ENCODE peak calls at places on chromosome 16, in five cellular contexts. C is B cell; N is effector memory CD8-positive, alpha-beta T cell; O is stimulated activated CD8-positive, alpha-beta memory T cell treated with anti-CD3 and anti-CD28 coated beads, Interleukin-4, amount 100 ng/mL, for 1 hour; K is non-pigmented ciliary epithelial cell. Z is an unnamed sample.

GRCh38 chr16:10077861-10078260 is 104.4 kb downstream of the GRIN2A start:
- DNase-seq in K (no peak), O (no peak), C (no peak), N (no peak), Z (no peak)

GRCh38 chr16:89945654-89946053 is 2.9 kb upstream of the DEF8 start:
- DNase-seq in K (no peak), O (no peak), C (no peak), N (no peak), Z (no peak)

GRCh38 chr16:81238296-81239011 is at the start of gene BCO1:
- DNase-seq in N (no peak), K (peak; percentile 63), C (no peak), O (no peak), Z (no peak)

GRCh38 chr16:55015181-55015913 is 84.7 kb downstream of the IRX5 start:
- DNase-seq in N (no peak), O (no peak), C (no peak), K (no peak), Z (no peak)

GRCh38 chr16:56301391-56301850 is 110.1 kb downstream of the GNAO1 start:
- DNase-seq in K (no peak), C (no peak), O (no peak), N (no peak), Z (no peak)

GRCh38 chr16:49859139-49859947 is 3.4 kb upstream of the ZNF423 start:
- DNase-seq in N (no peak), C (no peak), O (no peak), K (no peak), Z (no peak)

GRCh38 chr16:85475233-85475632 is 137.9 kb upstream of the GSE1 start:
- DNase-seq in N (no peak), C (no peak), K (no peak), O (no peak), Z (no peak)

GRCh38 chr16:4415538-4416199 is 727 bp downstream of the CORO7 start:
- DNase-seq in C (peak; percentile 81), N (peak; percentile 57), O (no peak), K (no peak), Z (peak; percentile 79)

GRCh38 chr16:67304006-67304405 is 22.5 kb downstream of the KCTD19 start:
- DNase-seq in C (no peak), O (no peak), N (no peak), K (no peak), Z (no peak)

GRCh38 chr16:85718682-85719081 is 29.9 kb upstream of the GINS2 start:
- DNase-seq in C (peak; percentile 51), N (no peak), K (no peak), O (no peak), Z (no peak)

GRCh38 chr16:68528686-68529379 is 10.3 kb upstream of the ZFP90 start:
- DNase-seq in C (peak; percentile 94), N (peak; percentile 90), O (peak; percentile 79), K (no peak), Z (peak; percentile 84)

GRCh38 chr16:81499576-81500380 is 55.2 kb downstream of the CMIP start:
- DNase-seq in O (no peak), K (no peak), C (no peak), N (no peak), Z (no peak)

GRCh38 chr16:19913306-19913717 is 28.7 kb upstream of the GPRC5B start:
- DNase-seq in K (no peak), O (no peak), N (no peak), C (no peak), Z (no peak)

GRCh38 chr16:75433732-75434413 is 570 bp upstream of the CFDP1 start:
- DNase-seq in K (peak; percentile 91), N (no peak), C (no peak), O (peak; percentile 46), Z (peak; percentile 85)

GRCh38 chr16:53261276-53261675 is 173.0 kb upstream of the RBL2 start:
- DNase-seq in N (no peak), C (no peak), O (no peak), K (no peak), Z (no peak)

GRCh38 chr16:85361441-85362118 is 249.3 kb upstream of the CIBAR2 start:
- DNase-seq in K (no peak), N (no peak), O (no peak), C (no peak), Z (no peak)

GRCh38 chr16:87086156-87086555 is 231.0 kb downstream of the C16orf95 start:
- DNase-seq in N (no peak), C (no peak), O (no peak), K (no peak), Z (no peak)

GRCh38 chr16:6684076-6684673 is 648.5 kb upstream of the RBFOX1 start:
- DNase-seq in C (no peak), N (no peak), K (no peak), O (no peak), Z (no peak)

GRCh38 chr16:9469512-9469911 is 378.1 kb downstream of the HAPSTR1 start:
- DNase-seq in K (no peak), O (no peak), C (no peak), N (no peak), Z (no peak)

GRCh38 chr16:17238285-17239028 is 232.3 kb downstream of the XYLT1 start:
- DNase-seq in C (no peak), K (no peak), N (no peak), O (no peak), Z (no peak)

Z was measured in central memory CD4-positive, alpha-beta T cell.